ENCODE peak calls at places on chromosomes 12 and 14, in nine cellular contexts. S is heart left ventricle; O is mammary epithelial cell; Y is ascending aorta; Q is HFF-Myc; G is psoas muscle; E is CD8-positive, alpha-beta T cell; P is ovary; W is lower leg skin. Z is an unnamed sample.

GRCh38 chr14:88204221-88204620 is 118.8 kb downstream of the KCNK10 start:
- DNase-seq in S (no peak), O (no peak), Y (no peak), Q (no peak), E (no peak), G (no peak), W (no peak), P (no peak), Z (no peak)

GRCh38 chr12:86748874-86749273 is 492.7 kb upstream of the MGAT4C start:
- DNase-seq in O (no peak), P (no peak), Q (no peak), E (no peak), Y (no peak), G (no peak), W (no peak), S (no peak), Z (no peak)

GRCh38 chr14:94075008-94075407 is 6.0 kb downstream of the DDX24 start:
- DNase-seq in P (no peak), Q (no peak), S (no peak), W (no peak), O (no peak), G (no peak), E (no peak), Y (no peak), Z (no peak)

GRCh38 chr12:95574799-95575452 is 23.6 kb upstream of the USP44 start:
- DNase-seq in E (no peak), Q (peak), O (peak), P (no peak), W (no peak), S (no peak), Y (no peak), G (no peak), Z (no peak)

GRCh38 chr14:96212140-96212539 is 7.5 kb downstream of the BDKRB2 start:
- DNase-seq in P (no peak), O (no peak), G (no peak), Q (no peak), W (no peak), S (no peak), E (no peak), Y (no peak), Z (no peak)

GRCh38 chr12:100391856-100392255 is 35.0 kb downstream of the SLC17A8 start:
- DNase-seq in W (no peak), Q (no peak), P (no peak), Y (no peak), S (no peak), O (no peak), E (no peak), G (no peak), Z (no peak)

GRCh38 chr12:28569698-28570411 is 379.6 kb downstream of the CCDC91 start:
- DNase-seq in G (no peak), S (no peak), Y (no peak), E (no peak), W (peak), P (no peak), O (peak), Q (no peak), Z (no peak)

GRCh38 chr14:35213869-35214387 is 78.3 kb upstream of the PSMA6 start:
- DNase-seq in P (no peak), G (no peak), Q (no peak), E (no peak), W (no peak), S (no peak), Y (no peak), O (peak), Z (no peak)

GRCh38 chr14:95250936-95251335 is 68.8 kb downstream of the CLMN start:
- DNase-seq in Q (no peak), E (no peak), O (no peak), W (no peak), Y (peak), S (no peak), P (no peak), G (no peak), Z (no peak)

GRCh38 chr12:50261654-50262053 is 21.7 kb downstream of the LIMA1 start:
- DNase-seq in G (no peak), E (no peak), O (peak), S (no peak), Y (no peak), W (no peak), P (no peak), Q (no peak), Z (no peak)

GRCh38 chr12:6438345-6438744 is 6.4 kb upstream of the CD27 start:
- DNase-seq in P (peak), E (no peak), O (no peak), Q (no peak), Y (peak), G (no peak), S (no peak), W (no peak), Z (no peak)

GRCh38 chr12:31362115-31362758 is 36.3 kb upstream of the SINHCAF start:
- DNase-seq in P (no peak), E (no peak), G (no peak), S (no peak), Q (no peak), W (no peak), O (peak), Y (no peak), Z (no peak)

GRCh38 chr12:39403376-39403775 is 39.5 kb downstream of the KIF21A start:
- DNase-seq in O (no peak), Y (no peak), S (no peak), Q (no peak), G (no peak), P (no peak), E (no peak), W (no peak), Z (no peak)

GRCh38 chr12:43132291-43132690 is 419.7 kb downstream of the ADAMTS20 start:
- DNase-seq in Y (no peak), W (no peak), Q (no peak), P (no peak), S (no peak), G (no peak), E (no peak), O (no peak), Z (no peak)

GRCh38 chr12:108693781-108694180 is 37.5 kb downstream of the CORO1C start:
- DNase-seq in W (no peak), Y (no peak), E (no peak), P (no peak), O (no peak), G (no peak), Q (no peak), S (no peak), Z (no peak)

GRCh38 chr14:36683083-36683724 is 21.5 kb downstream of the PAX9 start:
- DNase-seq in W (no peak), S (no peak), P (no peak), O (no peak), Q (no peak), E (no peak), Y (no peak), G (no peak), Z (no peak)

GRCh38 chr12:50302686-50303085 is 19.4 kb upstream of the LIMA1 start:
- DNase-seq in S (no peak), O (no peak), P (no peak), E (no peak), Q (peak), Y (no peak), W (peak), G (no peak), Z (no peak)

GRCh38 chr12:6546016-6546415 is 9.8 kb downstream of the IFFO1 start:
- DNase-seq in S (no peak), G (no peak), Y (no peak), W (no peak), E (no peak), Q (no peak), O (no peak), P (no peak), Z (no peak)

GRCh38 chr14:58919262-58919661 is 269.2 kb upstream of the DAAM1 start:
- DNase-seq in E (no peak), P (no peak), S (no peak), Y (no peak), W (no peak), G (no peak), Q (no peak), O (no peak), Z (no peak)

GRCh38 chr12:46480724-46481123 is 108.2 kb upstream of the SLC38A2 start:
- DNase-seq in P (no peak), O (no peak), Y (no peak), E (no peak), S (no peak), G (no peak), Q (no peak), W (no peak), Z (no peak)

GRCh38 chr14:61625171-61625570 is 70.1 kb upstream of the HIF1A start:
- DNase-seq in P (no peak), O (peak), E (no peak), Q (no peak), S (no peak), Y (no peak), G (no peak), W (no peak), Z (no peak)

GRCh38 chr12:122643207-122643805 is 59.9 kb downstream of the HCAR2 start:
- DNase-seq in P (no peak), S (no peak), G (no peak), Q (no peak), Y (no peak), O (no peak), W (no peak), E (no peak), Z (no peak)

GRCh38 chr14:71539660-71540285 is 392.5 kb upstream of the RGS6 start:
- DNase-seq in G (no peak), O (no peak), Y (no peak), S (peak), Q (no peak), P (no peak), E (no peak), W (no peak), Z (peak)

GRCh38 chr12:15691372-15691771 is 97.8 kb downstream of the EPS8 start:
- DNase-seq in W (no peak), Q (no peak), Y (no peak), O (no peak), S (no peak), E (no peak), P (no peak), G (no peak), Z (no peak)

GRCh38 chr12:98172304-98172703 is 343.1 kb upstream of the TMPO start:
- DNase-seq in Y (no peak), W (no peak), O (no peak), P (no peak), G (no peak), Q (no peak), E (no peak), S (no peak), Z (no peak)

GRCh38 chr14:92900660-92901059 is 22.3 kb upstream of the CHGA start:
- DNase-seq in Y (no peak), E (no peak), Q (no peak), P (no peak), O (peak), S (no peak), G (no peak), W (no peak), Z (no peak)

GRCh38 chr12:19390208-19390607 is 49.1 kb upstream of the AEBP2 start:
- DNase-seq in Q (no peak), S (no peak), E (no peak), O (no peak), Y (no peak), P (no peak), G (no peak), W (no peak), Z (no peak)

GRCh38 chr12:65014504-65015271 is 106.4 kb downstream of the WIF1 start:
- DNase-seq in W (no peak), P (no peak), O (no peak), G (no peak), S (no peak), Y (no peak), Q (no peak), E (no peak), Z (no peak)

GRCh38 chr14:70919774-70920173 is 12.5 kb downstream of the PCNX1 start:
- DNase-seq in E (no peak), Q (no peak), Y (no peak), S (peak), O (no peak), G (no peak), P (no peak), W (no peak), Z (no peak)

GRCh38 chr12:75585309-75585708 is 73.9 kb upstream of the KRR1 start:
- DNase-seq in G (no peak), E (no peak), S (no peak), W (no peak), O (peak), Q (peak), P (no peak), Y (no peak), Z (no peak)

GRCh38 chr14:61565181-61565580 is 130.1 kb upstream of the HIF1A start:
- DNase-seq in Y (no peak), G (no peak), Q (no peak), E (no peak), W (no peak), O (no peak), P (no peak), S (no peak), Z (no peak)

GRCh38 chr12:62297321-62297720 is 37.1 kb downstream of the USP15 start:
- DNase-seq in Y (no peak), S (no peak), P (no peak), G (no peak), E (no peak), W (no peak), Q (no peak), O (no peak), Z (no peak)

GRCh38 chr14:86777950-86778602 is 1214.9 kb downstream of the GALC start:
- DNase-seq in Y (no peak), W (no peak), G (no peak), S (no peak), O (peak), P (no peak), Q (no peak), E (no peak), Z (no peak)

GRCh38 chr14:101475468-101476257 is 85.6 kb upstream of the DIO3 start:
- DNase-seq in G (peak), W (peak), E (no peak), S (no peak), P (peak), O (peak), Y (peak), Q (peak), Z (no peak)

GRCh38 chr12:69047990-69048389 is 115.0 kb upstream of the CPM start:
- DNase-seq in W (no peak), Y (no peak), G (no peak), Q (no peak), P (no peak), E (no peak), S (no peak), O (no peak), Z (no peak)

GRCh38 chr12:132282950-132283771 is 46.2 kb downstream of the GALNT9 start:
- DNase-seq in P (no peak), S (no peak), E (no peak), O (no peak), Q (no peak), G (no peak), W (no peak), Y (no peak), Z (no peak)

GRCh38 chr12:99170461-99170860 is 477.1 kb upstream of the GARIN6 start:
- DNase-seq in Q (no peak), W (no peak), G (no peak), P (no peak), Y (no peak), S (no peak), E (no peak), O (no peak), Z (no peak)

GRCh38 chr14:49598182-49598478 is 610 bp upstream of the LRR1 start:
- DNase-seq in Y (no peak), W (no peak), Q (no peak), E (no peak), S (peak), G (peak), O (no peak), P (no peak), Z (no peak)

DNA sequence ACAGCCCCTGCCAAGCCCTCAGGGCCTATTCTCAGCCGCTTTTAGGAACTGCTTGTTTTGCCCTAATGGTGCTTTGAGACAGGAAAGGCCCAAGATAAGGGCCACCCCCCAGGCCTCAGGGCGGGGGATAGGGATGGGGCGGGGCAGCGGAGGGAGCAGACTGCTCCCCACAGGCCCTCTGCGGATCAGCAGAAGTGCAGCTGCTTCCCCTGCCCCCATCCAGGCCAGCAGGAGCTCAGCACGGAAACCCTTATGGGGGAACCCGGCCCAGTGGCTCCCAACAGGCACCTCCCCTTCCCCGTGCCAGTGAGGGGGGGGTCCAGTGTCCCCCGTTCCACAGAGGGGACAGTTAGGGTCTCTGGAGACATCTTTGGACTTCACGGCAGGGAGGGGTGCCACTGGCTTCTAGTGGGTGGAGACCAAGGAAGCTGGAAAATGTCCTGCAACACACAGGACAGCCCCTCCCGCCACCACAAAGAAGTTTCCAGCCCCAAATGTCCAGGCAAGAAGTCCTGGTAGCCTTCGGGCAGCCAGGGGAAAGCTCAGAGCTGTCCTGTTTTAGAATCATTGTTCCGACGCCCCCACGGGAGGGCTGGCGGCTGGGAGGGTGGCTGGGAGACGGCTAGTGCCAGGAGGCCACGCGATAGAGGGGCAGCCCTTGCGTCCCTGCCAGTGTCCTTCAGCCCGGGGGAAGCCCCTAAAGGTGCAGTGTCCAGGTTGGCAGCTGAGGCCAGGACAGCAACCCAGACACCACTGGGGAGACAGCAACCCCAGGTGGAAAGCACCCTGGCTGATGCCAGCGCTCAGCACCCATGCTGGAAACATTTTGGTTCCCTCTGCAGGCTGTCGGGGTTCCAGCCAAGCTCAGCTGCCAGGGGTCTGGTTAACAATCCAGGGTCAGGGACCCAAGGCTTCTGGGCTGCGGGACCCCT is 10.4 kb upstream of the GPR132 start:
- DNase-seq in P (no peak), Y (no peak), O (no peak), E (no peak), S (peak), G (no peak), W (peak), Q (no peak), Z (peak)
- H3K4me3 ChIP-seq in P (no peak), Y (peak), O (no peak), E (no peak), S (no peak), G (peak), W (no peak), Q (no peak), Z (no peak)

GRCh38 chr14:31418440-31418839 is 1.9 kb downstream of the HEATR5A start:
- DNase-seq in O (no peak), Y (no peak), W (no peak), G (no peak), Q (no peak), S (no peak), P (no peak), E (no peak), Z (no peak)

GRCh38 chr14:31421200-31421599 is 850 bp upstream of the HEATR5A start:
- DNase-seq in Q (no peak), E (no peak), P (no peak), S (no peak), W (no peak), Y (no peak), O (no peak), G (no peak), Z (no peak)

GRCh38 chr14:31420013-31420318 is 384 bp downstream of the HEATR5A start:
- DNase-seq in G (peak), Y (peak), O (peak), E (peak), S (peak), P (peak), W (no peak), Q (no peak), Z (peak)

GRCh38 chr14:31419179-31420012 is 954 bp downstream of the HEATR5A start:
- DNase-seq in G (no peak), Y (no peak), O (no peak), Q (no peak), S (no peak), E (no peak), W (no peak), P (no peak), Z (no peak)

DNA sequence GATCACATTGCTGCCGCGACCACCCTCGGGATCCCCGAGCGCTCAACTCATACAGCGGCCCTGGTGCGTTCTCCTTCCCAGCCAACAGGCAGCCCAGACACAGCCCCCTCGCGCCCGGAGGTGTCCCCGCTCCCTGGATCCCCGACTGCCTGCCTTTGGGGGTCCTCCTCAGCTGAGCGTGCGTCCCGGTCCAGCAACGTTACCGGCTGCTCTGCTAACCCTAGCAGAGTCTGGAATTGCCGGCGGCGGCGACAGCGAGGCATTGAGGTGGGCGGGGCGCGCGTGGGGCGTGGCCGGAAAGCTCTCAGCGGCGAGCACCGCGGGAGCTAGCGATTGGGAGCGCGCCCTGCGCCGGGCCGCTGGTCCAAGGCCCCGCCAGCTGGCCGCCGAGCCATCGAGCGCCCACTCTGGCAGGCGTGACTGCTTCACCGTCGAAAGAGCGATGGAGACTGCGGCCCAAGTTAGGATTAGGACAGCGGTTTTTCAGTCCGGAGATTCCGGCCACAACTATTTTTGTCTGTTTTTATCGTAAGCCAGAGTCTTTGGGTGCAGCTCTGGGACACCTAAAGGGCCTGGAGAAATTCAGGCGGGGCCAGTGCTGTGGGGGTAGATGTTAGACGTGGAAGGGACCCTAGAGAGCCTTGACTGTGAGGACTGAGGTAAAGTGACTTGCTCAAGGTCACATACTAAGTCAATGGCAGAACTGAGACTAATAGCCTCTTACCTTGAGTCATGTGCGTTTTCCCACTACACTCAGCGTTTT is at the start of gene HEATR5A:
- DNase-seq in S (peak), P (peak), Q (peak), W (peak), O (peak), Y (peak), G (peak), E (peak), Z (peak)
- TF ChIP-seq CTCF in S (no peak), P (peak), Q (no peak), W (no peak), O (no peak), Y (peak), G (peak), E (no peak), Z (peak)

GRCh38 chr14:104639889-104640548 is 35.4 kb upstream of the TMEM179 start:
- DNase-seq in E (no peak), W (peak), O (peak), G (peak), P (no peak), Q (peak), S (peak), Y (no peak), Z (peak)

GRCh38 chr14:104639481-104639880 is 34.9 kb upstream of the TMEM179 start:
- DNase-seq in P (no peak), E (no peak), Y (no peak), Q (no peak), O (no peak), S (no peak), W (no peak), G (no peak), Z (no peak)

GRCh38 chr14:104641753-104642539 is 37.4 kb upstream of the TMEM179 start:
- DNase-seq in E (no peak), Y (no peak), Q (no peak), O (no peak), S (no peak), W (no peak), G (no peak), P (no peak), Z (no peak)

GRCh38 chr14:104638927-104639450 is 34.4 kb upstream of the TMEM179 start:
- DNase-seq in Y (no peak), E (no peak), Q (no peak), O (no peak), P (no peak), W (no peak), S (no peak), G (no peak), Z (no peak)

GRCh38 chr14:104640681-104641080 is 36.1 kb upstream of the TMEM179 start:
- DNase-seq in W (no peak), O (no peak), G (no peak), Y (no peak), Q (no peak), S (no peak), E (no peak), P (no peak), Z (no peak)
- H3K4me3 ChIP-seq in W (no peak), O (no peak), G (no peak), Y (no peak), Q (no peak), S (no peak), E (no peak), P (no peak), Z (no peak)

GRCh38 chr12:2274733-2275132 is 221.9 kb downstream of the CACNA1C start:
- DNase-seq in P (no peak), G (no peak), Y (no peak), S (no peak), Q (no peak), O (no peak), W (no peak), E (no peak), Z (no peak)

GRCh38 chr12:2271961-2272360 is 219.2 kb downstream of the CACNA1C start:
- DNase-seq in E (no peak), G (no peak), Q (no peak), S (no peak), O (no peak), P (no peak), W (no peak), Y (no peak), Z (no peak)

GRCh38 chr12:2270846-2271245 is 218.1 kb downstream of the CACNA1C start:
- DNase-seq in Y (no peak), S (no peak), Q (no peak), G (no peak), W (no peak), O (no peak), P (no peak), E (no peak), Z (no peak)

GRCh38 chr12:2273751-2274150 is 221.0 kb downstream of the CACNA1C start:
- DNase-seq in Q (no peak), O (no peak), G (no peak), S (no peak), E (no peak), Y (no peak), P (no peak), W (no peak), Z (no peak)

GRCh38 chr12:2273288-2273687 is 220.5 kb downstream of the CACNA1C start:
- DNase-seq in G (peak), P (no peak), S (peak), Q (no peak), Y (peak), E (no peak), O (no peak), W (no peak), Z (no peak)
- TF ChIP-seq CTCF in G (no peak), P (no peak), S (no peak), Q (no peak), Y (peak), E (no peak), O (peak), W (no peak), Z (peak)

Z was measured in heart right ventricle.